ENCODE peak calls at places on chromosomes 3 and 15, in five cellular contexts. R is BE2C, A is cardiac fibroblast, C is astrocyte of the cerebellum, M is foreskin keratinocyte. H is an unnamed sample.

GRCh38 chr3:20056727-20057611 is 16.7 kb downstream of the KAT2B start:
- DNase-seq in R (no peak), A (peak; percentile 91), C (no peak), M (peak; percentile 97), H (peak; percentile 89)

GRCh38 chr15:41730543-41730942 is 43.7 kb upstream of the MAPKBP1 start:
- DNase-seq in R (no peak), A (no peak), C (no peak), M (no peak), H (no peak)

GRCh38 chr3:25664066-25664809 is 469 bp downstream of the TOP2B start:
- DNase-seq in R (peak; percentile 52), A (no peak), C (no peak), M (no peak), H (peak; percentile 30)

GRCh38 chr3:155232605-155233004 is 60.9 kb downstream of the STRIT1 start:
- DNase-seq in R (peak; percentile 22), A (peak; percentile 98), C (peak; percentile 88), M (peak; percentile 40), H (peak; percentile 88)

GRCh38 chr3:23740517-23741402 is 65.0 kb upstream of the UBE2E1 start:
- DNase-seq in R (no peak), A (peak; percentile 89), C (no peak), M (peak; percentile 78), H (no peak)

GRCh38 chr3:47323431-47324277 is 40.9 kb downstream of the KLHL18 start:
- DNase-seq in R (no peak), A (peak; percentile 43), C (no peak), M (peak; percentile 48), H (peak; percentile 10)

GRCh38 chr3:170414202-170414663 is 4.4 kb upstream of the CLDN11 start:
- DNase-seq in R (peak; percentile 62), A (peak; percentile 92), C (peak; percentile 87), M (peak; percentile 62), H (peak; percentile 88)

GRCh38 chr3:193134895-193135294 is 106.1 kb upstream of the PLAAT1 start:
- DNase-seq in R (no peak), A (peak; percentile 81), C (peak; percentile 83), M (peak; percentile 23), H (peak; percentile 81)

GRCh38 chr3:119829431-119829830 is 47.5 kb downstream of the NR1I2 start:
- DNase-seq in R (no peak), A (no peak), C (no peak), M (no peak), H (no peak)

GRCh38 chr3:112579232-112579631 is 17.4 kb downstream of the SLC35A5 start:
- DNase-seq in R (no peak), A (no peak), C (no peak), M (no peak), H (no peak)

GRCh38 chr15:63195257-63196023 is 6.0 kb downstream of the RAB8B start:
- DNase-seq in R (peak; percentile 48), A (no peak), C (no peak), M (no peak), H (no peak)

GRCh38 chr3:51982838-51983577 is at the start of gene ACY1:
- DNase-seq in R (peak; percentile 70), A (peak; percentile 84), C (peak; percentile 38), M (peak; percentile 77), H (peak; percentile 86)

GRCh38 chr15:48370460-48370859 is 39.2 kb downstream of the DUT start:
- DNase-seq in R (no peak), A (peak; percentile 77), C (peak; percentile 82), M (no peak), H (peak; percentile 82)

GRCh38 chr3:50248387-50248786 is 12.4 kb downstream of the GNAI2 start:
- DNase-seq in R (no peak), A (no peak), C (no peak), M (no peak), H (no peak)

GRCh38 chr3:195041871-195042740 is 228.9 kb downstream of the XXYLT1 start:
- DNase-seq in R (no peak), A (no peak), C (no peak), M (no peak), H (no peak)

GRCh38 chr3:99172736-99173657 is 271.5 kb upstream of the DCBLD2 start:
- DNase-seq in R (peak; percentile 63), A (peak; percentile 91), C (peak; percentile 77), M (peak; percentile 14), H (peak; percentile 71)

GRCh38 chr3:78751266-78751665 is 1016.5 kb downstream of the ROBO1 start:
- DNase-seq in R (no peak), A (peak; percentile 52), C (no peak), M (peak; percentile 36), H (no peak)

GRCh38 chr3:72295974-72296450 is 511.1 kb upstream of the PROK2 start:
- DNase-seq in R (peak; percentile 84), A (no peak), C (no peak), M (no peak), H (no peak)

GRCh38 chr15:31276596-31277298 is 49.9 kb upstream of the KLF13 start:
- DNase-seq in R (peak; percentile 48), A (no peak), C (no peak), M (no peak), H (no peak)

GRCh38 chr3:58173670-58174472 is 36.9 kb downstream of the DNASE1L3 start:
- DNase-seq in R (peak; percentile 70), A (peak; percentile 33), C (no peak), M (no peak), H (no peak)

GRCh38 chr15:81024265-81024875 is 23.6 kb downstream of the TLNRD1 start:
- DNase-seq in R (no peak), A (peak; percentile 13), C (no peak), M (no peak), H (no peak)

GRCh38 chr3:131795382-131796085 is 239.3 kb downstream of the CPNE4 start:
- DNase-seq in R (peak; percentile 65), A (peak; percentile 4), C (no peak), M (no peak), H (no peak)

GRCh38 chr15:67110400-67110799 is 45.0 kb downstream of the SMAD3 start:
- DNase-seq in R (no peak), A (no peak), C (no peak), M (no peak), H (no peak)

DNA sequence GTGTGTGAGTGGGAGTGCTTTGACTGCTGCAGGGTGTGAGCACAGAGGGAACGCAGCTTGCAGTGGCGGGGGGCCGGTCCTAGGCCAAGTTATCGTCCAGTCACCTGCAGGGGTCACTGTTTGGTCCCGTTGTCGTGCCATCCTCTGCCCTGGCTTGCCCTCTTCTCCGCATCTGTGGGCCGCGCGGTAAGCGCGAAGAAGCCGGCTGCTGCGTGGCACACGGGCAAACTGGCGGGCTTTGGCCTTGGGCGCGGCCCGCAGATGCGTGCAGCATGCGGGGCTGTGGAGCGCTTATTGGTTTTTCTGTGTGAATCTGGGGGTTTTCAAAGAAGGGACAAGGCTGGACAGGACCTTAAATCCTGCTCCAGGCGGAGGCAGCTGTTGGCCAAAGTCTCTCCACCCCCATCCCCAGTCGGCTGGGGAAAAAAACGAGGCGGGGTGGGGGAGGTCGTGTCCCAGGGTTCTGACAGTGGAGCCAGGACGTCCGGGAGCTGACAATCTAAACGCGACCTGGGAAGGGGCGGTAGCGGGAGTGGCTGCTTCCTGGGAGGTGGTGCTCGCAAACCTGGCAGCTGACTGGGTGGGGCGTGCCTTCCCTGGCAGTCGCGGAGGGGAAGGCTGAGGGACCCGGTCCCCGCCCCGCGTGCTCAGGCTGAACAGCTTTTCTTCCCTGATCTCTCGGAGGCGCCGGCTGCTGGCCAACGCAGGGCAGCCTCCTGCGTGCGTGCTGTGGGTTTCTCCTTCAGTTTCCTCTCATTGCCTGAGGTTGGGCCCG is 39.7 kb upstream of the VEPH1 start:
- DNase-seq in R (peak; percentile 47), A (peak; percentile 78), C (no peak), M (no peak), H (peak; percentile 48)
- TF ChIP-seq CTCF in R (peak; percentile 8), A (peak; percentile 41), C (peak; percentile 34), M (peak; percentile 47), H (peak; percentile 20)

GRCh38 chr3:129059311-129059975 is 1.1 kb upstream of the GP9 start:
- DNase-seq in R (no peak), A (no peak), C (no peak), M (no peak), H (no peak)

GRCh38 chr3:129057249-129057648 is 3.3 kb upstream of the GP9 start:
- DNase-seq in R (no peak), A (no peak), C (no peak), M (no peak), H (no peak)

GRCh38 chr3:129060276-129061076 is at the start of gene GP9:
- DNase-seq in R (no peak), A (no peak), C (no peak), M (no peak), H (no peak)

GRCh38 chr3:129056832-129057231 is 3.7 kb upstream of the GP9 start:
- DNase-seq in R (no peak), A (no peak), C (no peak), M (no peak), H (no peak)

DNA sequence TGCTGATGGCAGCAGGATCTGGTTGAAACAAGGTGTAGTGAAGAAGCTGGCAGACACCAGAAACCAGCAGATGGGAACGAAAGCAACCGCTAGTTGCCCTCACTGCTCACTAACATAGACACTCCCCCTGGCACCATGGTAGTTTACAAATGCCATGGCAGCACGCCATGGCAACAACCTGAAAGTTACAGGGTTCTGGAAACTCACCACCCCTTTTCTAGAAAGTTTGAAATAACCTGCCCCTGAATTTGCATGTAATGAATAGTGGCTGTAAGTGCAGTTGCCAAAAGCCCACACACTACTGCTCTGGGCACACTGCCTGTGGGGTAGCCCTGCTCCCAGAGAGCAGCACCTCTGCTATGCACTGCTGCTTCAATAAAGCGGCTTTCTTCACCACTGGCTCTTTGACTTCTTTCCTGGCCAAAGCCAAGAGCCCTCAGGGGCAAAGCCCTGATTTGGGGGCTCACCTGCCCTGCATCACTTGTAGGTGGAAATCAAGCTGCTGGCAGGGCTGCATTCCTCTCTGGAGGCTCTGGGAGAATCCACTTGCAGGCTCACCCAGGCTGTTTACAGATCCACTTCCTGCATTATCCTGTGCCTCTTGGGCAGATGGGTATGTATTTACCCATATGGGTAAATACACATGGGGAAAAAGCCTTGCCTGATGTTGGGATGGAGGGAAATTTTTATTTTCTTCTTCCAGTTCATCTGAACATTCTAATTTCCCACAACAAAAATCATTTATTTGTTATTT is 2.0 kb upstream of the GP9 start:
- DNase-seq in R (no peak), A (no peak), C (no peak), M (no peak), H (no peak)
- TF ChIP-seq CTCF in R (no peak), A (no peak), C (no peak), M (no peak), H (no peak)

GRCh38 chr3:187291512-187292132 is at the start of gene MASP1:
- DNase-seq in R (no peak), A (no peak), C (no peak), M (no peak), H (peak; percentile 35)

GRCh38 chr3:187293514-187293870 is 2.0 kb upstream of the MASP1 start:
- DNase-seq in R (no peak), A (no peak), C (no peak), M (no peak), H (peak; percentile 36)

GRCh38 chr3:187292631-187293513 is 1.3 kb upstream of the MASP1 start:
- DNase-seq in R (no peak), A (no peak), C (no peak), M (no peak), H (peak; percentile 22)

GRCh38 chr3:187291001-187291511 is 481 bp downstream of the MASP1 start:
- DNase-seq in R (no peak), A (peak; percentile 20), C (peak; percentile 41), M (no peak), H (peak; percentile 65)

GRCh38 chr3:187292186-187292585 is 649 bp upstream of the MASP1 start:
- DNase-seq in R (no peak), A (no peak), C (no peak), M (no peak), H (no peak)
- TF ChIP-seq CTCF in R (no peak), A (no peak), C (no peak), M (no peak), H (no peak)

GRCh38 chr3:189621948-189622603 is 9.1 kb upstream of the TP63 start:
- DNase-seq in R (no peak), A (peak; percentile 18), C (no peak), M (no peak), H (no peak)
- TF ChIP-seq CTCF in R (no peak), A (no peak), C (no peak), M (no peak), H (no peak)

GRCh38 chr3:129249284-129250065 is at the start of gene COPG1:
- DNase-seq in R (peak; percentile 89), A (peak; percentile 89), C (peak; percentile 67), M (peak; percentile 59), H (peak; percentile 78)
- TF ChIP-seq CTCF in R (no peak), A (no peak), C (no peak), M (no peak), H (no peak)